ENCODE peak calls at places on chromosomes 7 and 10, in nine cellular contexts. One of them, this sample, is unnamed.

GRCh38 chr7:77752016-77752415 is 46.2 kb downstream of the TMEM60 start:
- DNase-seq in NCI-H1694 treated with DMSO at 0.1 percent for 48 hours: no peak
- DNase-seq in activated CD8-positive, alpha-beta memory T cell treated with anti-CD3 and anti-CD28 coated beads, Interleukin-2, amount 50 U/mL, for 4 hours: no peak
- DNase-seq in stimulated activated CD8-positive, alpha-beta memory T cell treated with anti-CD3 and anti-CD28 coated beads, Interleukin-4, amount 100 ng/mL, for 24 hours: no peak
- DNase-seq in Calu3: no peak
- DNase-seq in stimulated activated naive CD8-positive, alpha-beta T cell treated with anti-CD3 and anti-CD28 coated beads, Interleukin-15, Interleukin-2, amounts not matched to agents 100 U/mL and 50 U/mL, for 24 hours: no peak
- DNase-seq in iPS-NIHi11: no peak
- DNase-seq in spleen: no peak
- DNase-seq in left ventricle myocardium inferior: no peak
- DNase-seq in this sample: no peak

GRCh38 chr7:12287886-12288285 is 76.8 kb downstream of the TMEM106B start:
- DNase-seq in NCI-H1694 treated with DMSO at 0.1 percent for 48 hours: no peak
- DNase-seq in activated CD8-positive, alpha-beta memory T cell treated with anti-CD3 and anti-CD28 coated beads, Interleukin-2, amount 50 U/mL, for 4 hours: no peak
- DNase-seq in stimulated activated CD8-positive, alpha-beta memory T cell treated with anti-CD3 and anti-CD28 coated beads, Interleukin-4, amount 100 ng/mL, for 24 hours: no peak
- DNase-seq in Calu3: no peak
- DNase-seq in stimulated activated naive CD8-positive, alpha-beta T cell treated with anti-CD3 and anti-CD28 coated beads, Interleukin-15, Interleukin-2, amounts not matched to agents 100 U/mL and 50 U/mL, for 24 hours: no peak
- DNase-seq in iPS-NIHi11: no peak
- DNase-seq in spleen: no peak
- DNase-seq in left ventricle myocardium inferior: no peak
- DNase-seq in this sample: no peak

GRCh38 chr7:55203300-55203699 is 161.8 kb upstream of the LANCL2 start:
- DNase-seq in NCI-H1694 treated with DMSO at 0.1 percent for 48 hours: no peak
- DNase-seq in activated CD8-positive, alpha-beta memory T cell treated with anti-CD3 and anti-CD28 coated beads, Interleukin-2, amount 50 U/mL, for 4 hours: no peak
- DNase-seq in stimulated activated CD8-positive, alpha-beta memory T cell treated with anti-CD3 and anti-CD28 coated beads, Interleukin-4, amount 100 ng/mL, for 24 hours: no peak
- DNase-seq in Calu3: no peak
- DNase-seq in stimulated activated naive CD8-positive, alpha-beta T cell treated with anti-CD3 and anti-CD28 coated beads, Interleukin-15, Interleukin-2, amounts not matched to agents 100 U/mL and 50 U/mL, for 24 hours: no peak
- DNase-seq in iPS-NIHi11: no peak
- DNase-seq in spleen: no peak
- DNase-seq in left ventricle myocardium inferior: no peak
- DNase-seq in this sample: no peak

GRCh38 chr10:126133906-126134703 is 237.7 kb downstream of the FANK1 start:
- DNase-seq in NCI-H1694 treated with DMSO at 0.1 percent for 48 hours: no peak
- DNase-seq in activated CD8-positive, alpha-beta memory T cell treated with anti-CD3 and anti-CD28 coated beads, Interleukin-2, amount 50 U/mL, for 4 hours: no peak
- DNase-seq in stimulated activated CD8-positive, alpha-beta memory T cell treated with anti-CD3 and anti-CD28 coated beads, Interleukin-4, amount 100 ng/mL, for 24 hours: no peak
- DNase-seq in Calu3: no peak
- DNase-seq in stimulated activated naive CD8-positive, alpha-beta T cell treated with anti-CD3 and anti-CD28 coated beads, Interleukin-15, Interleukin-2, amounts not matched to agents 100 U/mL and 50 U/mL, for 24 hours: no peak
- DNase-seq in iPS-NIHi11: no peak
- DNase-seq in spleen: no peak
- DNase-seq in left ventricle myocardium inferior: no peak
- DNase-seq in this sample: no peak

GRCh38 chr10:78263521-78263988 is 229.9 kb downstream of the RPS24 start:
- DNase-seq in NCI-H1694 treated with DMSO at 0.1 percent for 48 hours: no peak
- DNase-seq in activated CD8-positive, alpha-beta memory T cell treated with anti-CD3 and anti-CD28 coated beads, Interleukin-2, amount 50 U/mL, for 4 hours: no peak
- DNase-seq in stimulated activated CD8-positive, alpha-beta memory T cell treated with anti-CD3 and anti-CD28 coated beads, Interleukin-4, amount 100 ng/mL, for 24 hours: no peak
- DNase-seq in Calu3: no peak
- DNase-seq in stimulated activated naive CD8-positive, alpha-beta T cell treated with anti-CD3 and anti-CD28 coated beads, Interleukin-15, Interleukin-2, amounts not matched to agents 100 U/mL and 50 U/mL, for 24 hours: no peak
- DNase-seq in iPS-NIHi11: no peak
- DNase-seq in spleen: peak
- DNase-seq in left ventricle myocardium inferior: no peak
- DNase-seq in this sample: no peak

GRCh38 chr7:135748770-135749169 is at the start of gene FAM180A:
- DNase-seq in NCI-H1694 treated with DMSO at 0.1 percent for 48 hours: no peak
- DNase-seq in activated CD8-positive, alpha-beta memory T cell treated with anti-CD3 and anti-CD28 coated beads, Interleukin-2, amount 50 U/mL, for 4 hours: no peak
- DNase-seq in stimulated activated CD8-positive, alpha-beta memory T cell treated with anti-CD3 and anti-CD28 coated beads, Interleukin-4, amount 100 ng/mL, for 24 hours: no peak
- DNase-seq in Calu3: no peak
- DNase-seq in stimulated activated naive CD8-positive, alpha-beta T cell treated with anti-CD3 and anti-CD28 coated beads, Interleukin-15, Interleukin-2, amounts not matched to agents 100 U/mL and 50 U/mL, for 24 hours: no peak
- DNase-seq in iPS-NIHi11: no peak
- DNase-seq in spleen: no peak
- DNase-seq in left ventricle myocardium inferior: peak
- DNase-seq in this sample: no peak

GRCh38 chr10:79266543-79267312 is 80.5 kb upstream of the PPIF start:
- DNase-seq in NCI-H1694 treated with DMSO at 0.1 percent for 48 hours: no peak
- DNase-seq in activated CD8-positive, alpha-beta memory T cell treated with anti-CD3 and anti-CD28 coated beads, Interleukin-2, amount 50 U/mL, for 4 hours: no peak
- DNase-seq in stimulated activated CD8-positive, alpha-beta memory T cell treated with anti-CD3 and anti-CD28 coated beads, Interleukin-4, amount 100 ng/mL, for 24 hours: no peak
- DNase-seq in Calu3: no peak
- DNase-seq in stimulated activated naive CD8-positive, alpha-beta T cell treated with anti-CD3 and anti-CD28 coated beads, Interleukin-15, Interleukin-2, amounts not matched to agents 100 U/mL and 50 U/mL, for 24 hours: peak
- DNase-seq in iPS-NIHi11: no peak
- DNase-seq in spleen: no peak
- DNase-seq in left ventricle myocardium inferior: peak
- DNase-seq in this sample: peak

GRCh38 chr10:79244841-79245504 is 102.3 kb upstream of the PPIF start:
- DNase-seq in NCI-H1694 treated with DMSO at 0.1 percent for 48 hours: no peak
- DNase-seq in activated CD8-positive, alpha-beta memory T cell treated with anti-CD3 and anti-CD28 coated beads, Interleukin-2, amount 50 U/mL, for 4 hours: no peak
- DNase-seq in stimulated activated CD8-positive, alpha-beta memory T cell treated with anti-CD3 and anti-CD28 coated beads, Interleukin-4, amount 100 ng/mL, for 24 hours: no peak
- DNase-seq in Calu3: no peak
- DNase-seq in stimulated activated naive CD8-positive, alpha-beta T cell treated with anti-CD3 and anti-CD28 coated beads, Interleukin-15, Interleukin-2, amounts not matched to agents 100 U/mL and 50 U/mL, for 24 hours: peak
- DNase-seq in iPS-NIHi11: no peak
- DNase-seq in spleen: peak
- DNase-seq in left ventricle myocardium inferior: no peak
- DNase-seq in this sample: no peak

GRCh38 chr10:83680470-83680891 is 458.8 kb upstream of the GHITM start:
- DNase-seq in NCI-H1694 treated with DMSO at 0.1 percent for 48 hours: no peak
- DNase-seq in activated CD8-positive, alpha-beta memory T cell treated with anti-CD3 and anti-CD28 coated beads, Interleukin-2, amount 50 U/mL, for 4 hours: no peak
- DNase-seq in stimulated activated CD8-positive, alpha-beta memory T cell treated with anti-CD3 and anti-CD28 coated beads, Interleukin-4, amount 100 ng/mL, for 24 hours: no peak
- DNase-seq in Calu3: no peak
- DNase-seq in stimulated activated naive CD8-positive, alpha-beta T cell treated with anti-CD3 and anti-CD28 coated beads, Interleukin-15, Interleukin-2, amounts not matched to agents 100 U/mL and 50 U/mL, for 24 hours: peak
- DNase-seq in iPS-NIHi11: no peak
- DNase-seq in spleen: no peak
- DNase-seq in left ventricle myocardium inferior: no peak
- DNase-seq in this sample: no peak

This sample was measured in natural killer cell treated with Interleukin-12 subunit alpha and Interleukin-12 subunit beta and Interleukin-15 and Interleukin-18, amount 100 ng/mL, for 72 hours.